ENCODE peak calls at places on chromosomes 12 and 14, in six cellular contexts. F, C, X, J, I and P are unnamed samples.

GRCh38 chr14:72666610-72667009 is 227.3 kb downstream of the DPF3 start:
- ATAC-seq in X (no peak), I (no peak), C (no peak), F (no peak), J (no peak), P (no peak)

GRCh38 chr12:118526255-118527095 is 150.1 kb downstream of the SUDS3 start:
- ATAC-seq in I (no peak), J (no peak), C (no peak), X (no peak), F (no peak), P (peak)

GRCh38 chr12:57149309-57149900 is 2.0 kb upstream of the LRP1-AS start:
- ATAC-seq in X (no peak), I (no peak), J (peak), C (no peak), F (peak), P (peak)

GRCh38 chr14:69994002-69994401 is 114.8 kb downstream of the SMOC1 start:
- ATAC-seq in J (no peak), X (no peak), I (no peak), C (no peak), F (no peak), P (no peak)

GRCh38 chr12:7667025-7667575 is 1.4 kb upstream of the APOBEC1 start:
- ATAC-seq in F (no peak), X (no peak), C (peak), J (no peak), I (no peak), P (no peak)

GRCh38 chr14:64891173-64891838 is 11.6 kb upstream of the SPTB start:
- ATAC-seq in J (no peak), C (no peak), X (no peak), F (no peak), I (no peak), P (no peak)

GRCh38 chr12:109221277-109221931 is 87.7 kb downstream of the FOXN4 start:
- ATAC-seq in I (no peak), J (no peak), F (no peak), X (no peak), C (no peak), P (no peak)

GRCh38 chr12:64696065-64696741 is 63.0 kb downstream of the GNS start:
- ATAC-seq in F (peak), C (peak), I (peak), J (no peak), X (no peak), P (no peak)

GRCh38 chr12:22480016-22480415 is 64.3 kb downstream of the C2CD5 start:
- ATAC-seq in C (no peak), I (no peak), J (no peak), F (no peak), X (peak), P (no peak)

GRCh38 chr12:95371571-95371970 is 102.4 kb upstream of the METAP2 start:
- ATAC-seq in X (no peak), C (no peak), J (no peak), F (no peak), I (no peak), P (no peak)

GRCh38 chr12:51323966-51324895 is at the start of gene BIN2:
- ATAC-seq in I (no peak), J (peak), F (no peak), X (peak), C (no peak), P (peak)

GRCh38 chr14:35197015-35197414 is 74.7 kb downstream of the PRORP start:
- ATAC-seq in C (peak), J (no peak), F (no peak), I (no peak), X (peak), P (no peak)

GRCh38 chr14:54922598-54922997 is 20.0 kb upstream of the GCH1 start:
- ATAC-seq in I (peak), X (no peak), J (no peak), C (no peak), F (peak), P (no peak)

GRCh38 chr12:51838762-51839161 is 9.8 kb downstream of the FIGNL2 start:
- ATAC-seq in C (no peak), J (no peak), F (no peak), I (no peak), X (no peak), P (peak)

GRCh38 chr12:65685514-65685913 is 138.8 kb upstream of the HMGA2 start:
- ATAC-seq in C (no peak), X (peak), J (no peak), F (peak), I (peak), P (no peak)

GRCh38 chr14:90093942-90094595 is 32.3 kb downstream of the KCNK13 start:
- ATAC-seq in I (no peak), C (no peak), F (no peak), J (no peak), X (no peak), P (no peak)

GRCh38 chr14:58353516-58354299 is 42.0 kb upstream of the TOMM20L start:
- ATAC-seq in F (no peak), J (no peak), X (no peak), I (no peak), C (no peak), P (no peak)

GRCh38 chr14:64878775-64879634 is 702 bp downstream of the SPTB start:
- ATAC-seq in C (peak), X (no peak), J (peak), F (peak), I (peak), P (peak)

GRCh38 chr14:70027785-70028428 is 148.7 kb downstream of the SMOC1 start:
- ATAC-seq in C (peak), X (peak), I (peak), F (peak), J (peak), P (peak)

GRCh38 chr12:47249082-47249481 is 169.3 kb upstream of the AMIGO2 start:
- ATAC-seq in X (no peak), F (no peak), C (no peak), J (no peak), I (peak), P (no peak)

GRCh38 chr12:128268348-128268725 is 1.4 kb downstream of the TMEM132C start:
- ATAC-seq in X (no peak), F (no peak), C (no peak), I (no peak), J (no peak), P (no peak)

GRCh38 chr14:73751157-73751691 is 37.0 kb upstream of the PNMA1 start:
- ATAC-seq in J (no peak), F (no peak), X (no peak), C (no peak), I (no peak), P (no peak)

GRCh38 chr14:95524706-95525512 is 8.5 kb upstream of the SYNE3 start:
- ATAC-seq in X (no peak), C (no peak), F (peak), J (no peak), I (no peak), P (no peak)

GRCh38 chr12:120264511-120265202 is 873 bp downstream of the PXN start:
- ATAC-seq in C (no peak), F (peak), I (no peak), J (no peak), X (no peak), P (no peak)

GRCh38 chr12:64682572-64683277 is 72.4 kb downstream of the RASSF3 start:
- ATAC-seq in X (no peak), J (no peak), C (no peak), I (no peak), F (no peak), P (peak)

GRCh38 chr12:132517013-132517739 is 27.2 kb downstream of the FBRSL1 start:
- ATAC-seq in I (no peak), J (no peak), X (no peak), C (no peak), F (peak), P (no peak)

GRCh38 chr14:29548948-29549370 is 378.7 kb downstream of the PRKD1 start:
- ATAC-seq in C (peak), I (peak), X (peak), F (peak), J (no peak), P (peak)

GRCh38 chr14:55052259-55052930 is 948 bp downstream of the MAPK1IP1L start:
- ATAC-seq in J (no peak), C (peak), X (peak), F (no peak), I (no peak), P (no peak)

GRCh38 chr12:13289644-13290285 is 93.2 kb downstream of the EMP1 start:
- ATAC-seq in C (no peak), I (no peak), J (no peak), F (no peak), X (no peak), P (peak)

GRCh38 chr12:53047221-53048032 is 2.4 kb upstream of the TNS2 start:
- ATAC-seq in X (peak), C (peak), J (peak), I (peak), F (peak), P (peak)

GRCh38 chr14:85688024-85688423 is 158.1 kb downstream of the FLRT2 start:
- ATAC-seq in C (no peak), X (no peak), I (no peak), J (no peak), F (no peak), P (peak)

GRCh38 chr14:21974741-21975140 is 301.1 kb upstream of the OR4E1 start:
- ATAC-seq in F (no peak), X (no peak), C (no peak), J (no peak), I (no peak), P (no peak)

GRCh38 chr12:47840571-47840970 is 20.9 kb upstream of the HDAC7 start:
- ATAC-seq in X (no peak), C (no peak), J (no peak), I (no peak), F (no peak), P (no peak)

GRCh38 chr12:132505852-132506219 is 15.9 kb downstream of the FBRSL1 start:
- ATAC-seq in X (no peak), F (no peak), J (no peak), C (no peak), I (no peak), P (no peak)

GRCh38 chr14:39023939-39024871 is 78.8 kb downstream of the SEC23A start:
- ATAC-seq in I (no peak), C (no peak), X (no peak), F (peak), J (no peak), P (no peak)

GRCh38 chr14:95875831-95876768 is 532 bp upstream of the TUNAR start:
- ATAC-seq in F (no peak), I (no peak), C (no peak), X (no peak), J (no peak), P (no peak)

GRCh38 chr12:95739561-95740313 is 50.8 kb downstream of the NTN4 start:
- ATAC-seq in X (no peak), J (peak), F (no peak), C (no peak), I (no peak), P (peak)

GRCh38 chr12:100138048-100138907 is 4.4 kb downstream of the BLTP3B start:
- ATAC-seq in C (peak), F (no peak), I (peak), X (peak), J (no peak), P (no peak)

GRCh38 chr12:54412348-54412747 is 6.7 kb downstream of the ITGA5 start:
- ATAC-seq in C (no peak), X (no peak), J (no peak), I (no peak), F (no peak), P (no peak)

GRCh38 chr12:112239881-112240280 is 114.5 kb downstream of the TRAFD1 start:
- ATAC-seq in C (no peak), J (peak), F (no peak), I (no peak), X (no peak), P (no peak)
- TF ChIP-seq EP300 in C (no peak), J (no peak), F (no peak), I (no peak), X (no peak), P (no peak)

DNA sequence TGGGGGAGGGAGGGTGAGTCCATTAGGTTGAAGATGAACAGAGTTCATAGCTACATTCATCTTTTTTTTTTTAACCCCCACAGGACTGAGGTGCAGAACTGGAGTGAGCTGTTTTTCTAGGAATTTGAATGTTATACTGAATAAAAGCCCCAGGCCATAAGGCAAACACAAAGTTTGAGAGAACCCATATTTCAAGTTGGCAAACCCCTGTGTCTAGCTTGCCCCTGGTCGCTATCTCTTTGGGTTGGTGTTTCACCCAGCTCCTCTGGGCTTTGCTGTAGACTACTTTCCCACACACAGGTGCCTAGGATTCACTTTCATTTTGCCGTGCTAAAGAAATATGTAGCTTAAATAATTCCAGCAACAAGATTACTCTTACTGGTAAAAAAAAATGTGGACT is 5.2 kb upstream of the LMO3 start:
- ATAC-seq in C (no peak), J (no peak), I (no peak), F (peak), X (peak), P (no peak)
- H3K4me3 ChIP-seq in C (no peak), J (no peak), I (no peak), F (no peak), X (no peak), P (peak)

GRCh38 chr12:124383028-124383427 is 88.1 kb downstream of the RFLNA start:
- ATAC-seq in F (no peak), X (no peak), J (no peak), C (no peak), I (no peak), P (no peak)

GRCh38 chr12:124380793-124381453 is 86.0 kb downstream of the RFLNA start:
- ATAC-seq in C (no peak), I (no peak), J (no peak), F (no peak), X (no peak), P (no peak)

GRCh38 chr12:124379379-124379937 is 84.6 kb downstream of the RFLNA start:
- ATAC-seq in C (no peak), J (no peak), F (no peak), X (no peak), I (no peak), P (no peak)

GRCh38 chr12:124379938-124380754 is 85.3 kb downstream of the RFLNA start:
- ATAC-seq in J (peak), F (no peak), I (no peak), C (peak), X (no peak), P (peak)

GRCh38 chr12:124381454-124382207 is 86.7 kb downstream of the RFLNA start:
- ATAC-seq in I (no peak), J (peak), X (no peak), F (no peak), C (peak), P (peak)
- TF ChIP-seq EP300 in I (no peak), J (peak), X (no peak), F (no peak), C (peak), P (peak)

GRCh38 chr12:124516850-124517249 is 50.6 kb downstream of the NCOR2 start:
- ATAC-seq in X (no peak), F (no peak), C (no peak), J (no peak), I (no peak), P (no peak)
- H3K4me3 ChIP-seq in X (no peak), F (peak), C (peak), J (peak), I (no peak), P (peak)

GRCh38 chr12:6392499-6392898 is 8.5 kb downstream of the LTBR start:
- ATAC-seq in J (peak), C (peak), I (peak), F (no peak), X (no peak), P (peak)
- TF ChIP-seq EP300 in J (no peak), C (no peak), I (peak), F (no peak), X (no peak), P (no peak)

GRCh38 chr14:104975481-104976197 is 2.5 kb downstream of the AHNAK2 start:
- ATAC-seq in X (peak), J (no peak), C (no peak), F (peak), I (peak), P (no peak)

GRCh38 chr14:104978774-104979691 is 859 bp upstream of the AHNAK2 start:
- ATAC-seq in C (no peak), F (peak), X (no peak), J (no peak), I (peak), P (no peak)

GRCh38 chr14:104976198-104977007 is 1.8 kb downstream of the AHNAK2 start:
- ATAC-seq in I (peak), J (peak), C (no peak), X (peak), F (peak), P (peak)

GRCh38 chr14:104977681-104978647 is at the start of gene AHNAK2:
- ATAC-seq in J (no peak), F (peak), I (peak), C (peak), X (peak), P (peak)

DNA sequence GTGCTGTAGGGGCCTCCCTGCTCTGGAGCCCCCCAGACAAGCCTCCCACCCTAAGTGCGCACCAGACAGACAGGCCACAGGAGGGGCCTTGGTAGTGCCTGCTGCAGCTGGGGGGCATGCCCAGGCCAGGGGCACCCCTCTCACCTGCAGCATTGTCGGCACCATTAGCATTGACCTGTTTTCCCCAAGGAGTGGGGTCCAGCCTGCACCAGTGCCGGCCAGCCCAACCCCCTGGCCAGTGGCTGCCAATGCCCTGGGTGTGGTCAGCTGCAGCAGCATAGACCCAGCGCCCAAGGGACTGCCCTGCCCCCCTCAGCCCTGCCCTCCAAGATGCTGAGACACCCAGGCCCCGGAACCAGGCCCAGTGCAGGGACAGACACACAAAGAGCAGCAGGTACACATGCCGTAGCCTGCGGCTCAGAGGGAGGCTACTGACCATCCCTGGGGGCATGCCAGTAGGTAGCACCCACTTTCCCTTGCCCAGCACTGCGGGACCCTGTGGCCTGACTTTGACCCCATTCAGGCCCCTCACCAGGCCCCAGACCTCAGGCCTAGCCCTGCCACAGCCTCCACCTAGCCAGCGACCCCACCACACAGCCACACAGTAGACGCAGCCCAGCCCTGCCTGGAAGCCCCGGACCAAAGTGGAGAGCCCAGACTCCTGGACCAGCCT is 1.0 kb downstream of the AHNAK2 start:
- ATAC-seq in X (no peak), F (peak), J (no peak), C (no peak), I (no peak), P (no peak)
- H3K4me3 ChIP-seq in X (no peak), F (peak), J (peak), C (peak), I (peak), P (peak)